ENCODE peak calls at places on chromosomes 2 and 18, in six cellular contexts. P is keratinocyte, S is adrenal gland, T is pancreas, K is GM13976, U is AG04449. Y is an unnamed sample.
A peak's percentile ranks its signal among the peaks of the same experiment; 100 is the strongest.

GRCh38 chr2:191582355-191582754 is 95.6 kb upstream of the NABP1 start:
- DNase-seq in P (peak; percentile 56), S (no peak), T (no peak), K (no peak), U (peak; percentile 81), Y (peak; percentile 36)

GRCh38 chr2:96558061-96558460 is 21.5 kb downstream of the ARID5A start:
- DNase-seq in P (no peak), S (no peak), T (no peak), K (no peak), U (no peak), Y (no peak)

GRCh38 chr2:241804326-241805276 is 4.4 kb upstream of the NEU4 start:
- DNase-seq in P (no peak), S (peak; percentile 43), T (peak; percentile 69), K (peak; percentile 62), U (no peak), Y (no peak)

GRCh38 chr2:239769574-239770145 is 255.5 kb downstream of the NDUFA10 start:
- DNase-seq in P (no peak), S (peak; percentile 65), T (peak; percentile 32), K (no peak), U (no peak), Y (no peak)

GRCh38 chr2:20242727-20243377 is 17.9 kb upstream of the SDC1 start:
- DNase-seq in P (no peak), S (no peak), T (peak; percentile 55), K (no peak), U (no peak), Y (no peak)

GRCh38 chr2:172106128-172106961 is 3.6 kb upstream of the DLX2 start:
- DNase-seq in P (no peak), S (no peak), T (peak; percentile 58), K (peak; percentile 69), U (no peak), Y (no peak)

GRCh38 chr2:217434183-217434620 is 568.6 kb downstream of the TNS1 start:
- DNase-seq in P (peak; percentile 88), S (peak; percentile 98), T (peak; percentile 71), K (peak; percentile 78), U (peak; percentile 96), Y (peak; percentile 98)

GRCh38 chr2:37993135-37993534 is 68.0 kb downstream of the RMDN2 start:
- DNase-seq in P (no peak), S (no peak), T (no peak), K (no peak), U (no peak), Y (no peak)

GRCh38 chr2:176122266-176122632 is 270 bp upstream of the HOXD9 start:
- DNase-seq in P (no peak), S (no peak), T (no peak), K (no peak), U (no peak), Y (no peak)

GRCh38 chr2:54669677-54670484 is 53.6 kb upstream of the EML6 start:
- DNase-seq in P (no peak), S (peak; percentile 81), T (no peak), K (no peak), U (peak; percentile 49), Y (no peak)

GRCh38 chr2:207394812-207395534 is 134.8 kb upstream of the CREB1 start:
- DNase-seq in P (peak; percentile 100), S (peak; percentile 56), T (no peak), K (no peak), U (peak; percentile 98), Y (peak; percentile 81)

GRCh38 chr2:88199912-88200682 is 30.0 kb downstream of the THNSL2 start:
- DNase-seq in P (no peak), S (no peak), T (no peak), K (peak; percentile 56), U (no peak), Y (no peak)

GRCh38 chr2:7093376-7093775 is 176.2 kb downstream of the RNF144A start:
- DNase-seq in P (no peak), S (peak; percentile 30), T (no peak), K (no peak), U (no peak), Y (no peak)

GRCh38 chr2:240934701-240935100 is 28.6 kb downstream of the CROCC2 start:
- DNase-seq in P (no peak), S (peak; percentile 34), T (peak; percentile 66), K (no peak), U (no peak), Y (no peak)

GRCh38 chr2:13522917-13523821 is 806.4 kb downstream of the TRIB2 start:
- DNase-seq in P (peak; percentile 23), S (no peak), T (no peak), K (peak; percentile 26), U (no peak), Y (no peak)

GRCh38 chr2:171522804-171523338 is 597 bp downstream of the CYBRD1 start:
- DNase-seq in P (no peak), S (no peak), T (peak; percentile 72), K (peak; percentile 70), U (no peak), Y (no peak)

GRCh38 chr18:13660510-13660909 is 65.8 kb downstream of the FAM210A start:
- DNase-seq in P (no peak), S (no peak), T (no peak), K (no peak), U (no peak), Y (no peak)

GRCh38 chr18:60130289-60130688 is 230.5 kb downstream of the PMAIP1 start:
- DNase-seq in P (no peak), S (no peak), T (no peak), K (no peak), U (no peak), Y (no peak)

GRCh38 chr2:27832396-27832795 is 57.8 kb downstream of the RBKS start:
- DNase-seq in P (no peak), S (no peak), T (no peak), K (no peak), U (peak; percentile 65), Y (no peak)

GRCh38 chr2:200335657-200336056 is 29.2 kb downstream of the SPATS2L start:
- DNase-seq in P (no peak), S (no peak), T (no peak), K (no peak), U (no peak), Y (no peak)

GRCh38 chr18:55575949-55576348 is 12.0 kb downstream of the TCF4 start:
- DNase-seq in P (no peak), S (no peak), T (no peak), K (no peak), U (no peak), Y (no peak)

GRCh38 chr18:55579471-55579870 is 8.5 kb downstream of the TCF4 start:
- DNase-seq in P (no peak), S (no peak), T (no peak), K (no peak), U (no peak), Y (no peak)

GRCh38 chr18:55579888-55580287 is 8.1 kb downstream of the TCF4 start:
- DNase-seq in P (no peak), S (no peak), T (no peak), K (no peak), U (no peak), Y (no peak)

GRCh38 chr18:55575066-55575465 is 12.9 kb downstream of the TCF4 start:
- DNase-seq in P (no peak), S (no peak), T (no peak), K (no peak), U (no peak), Y (no peak)

DNA sequence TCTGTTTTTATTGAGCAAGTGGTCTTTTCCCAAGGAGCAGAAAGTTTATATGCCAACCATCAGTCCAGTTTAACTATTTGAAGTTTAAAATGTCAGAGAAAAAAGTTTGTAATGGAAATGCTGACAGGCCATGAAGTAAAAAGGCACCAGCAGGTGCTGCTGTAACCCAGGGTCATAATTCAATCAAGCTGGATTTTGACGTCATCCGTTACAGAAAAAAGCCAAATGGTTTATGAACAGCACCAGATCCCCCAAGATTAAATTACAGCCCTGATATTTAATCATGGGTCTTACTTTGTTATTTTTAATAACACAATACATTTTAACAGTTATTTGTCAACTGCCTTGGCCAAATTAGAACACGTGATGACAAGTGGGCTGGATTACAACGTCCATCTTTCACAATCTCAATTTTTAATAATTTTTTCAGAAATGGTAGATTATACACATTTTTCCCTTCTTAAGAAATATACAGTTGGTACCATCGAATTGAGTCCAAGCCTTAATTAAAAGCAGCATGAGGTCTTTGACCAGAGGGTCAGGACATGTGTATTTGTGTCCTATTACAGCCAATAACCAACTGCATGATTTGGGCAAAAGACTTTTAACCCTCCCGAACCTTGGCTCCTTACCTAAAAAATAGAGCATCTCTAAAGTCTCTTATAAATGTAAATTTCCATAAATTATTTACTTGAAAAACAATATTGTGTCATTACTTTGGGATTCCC is 10.0 kb downstream of the TCF4 start:
- DNase-seq in P (no peak), S (peak; percentile 62), T (no peak), K (no peak), U (no peak), Y (no peak)
- TF ChIP-seq CTCF in P (peak; percentile 22), S (no peak), T (no peak), K (no peak), U (no peak), Y (no peak)

GRCh38 chr2:104969564-104969963 is 68.3 kb upstream of the MRPS9 start:
- DNase-seq in P (no peak), S (no peak), T (no peak), K (no peak), U (no peak), Y (no peak)

DNA sequence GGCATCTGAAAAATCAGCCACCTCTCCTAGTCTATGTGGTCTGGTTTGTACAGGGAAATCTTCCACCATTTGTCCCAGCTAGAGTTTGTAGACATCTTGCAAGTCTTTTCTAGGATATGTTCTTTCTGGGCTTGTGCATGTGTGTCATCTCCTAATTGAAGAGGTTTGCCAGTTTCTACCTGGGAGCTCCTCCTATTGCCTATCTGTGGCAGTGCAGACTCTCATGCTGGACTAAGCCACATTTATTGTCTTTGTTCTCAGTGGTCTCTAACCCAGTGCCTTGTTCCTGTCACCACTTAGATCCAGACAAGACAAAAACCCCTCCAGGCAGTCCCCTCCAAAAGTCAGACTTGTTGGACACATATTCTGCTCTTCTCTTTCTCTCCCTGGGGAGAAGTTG is 72.0 kb upstream of the MRPS9 start:
- DNase-seq in P (no peak), S (no peak), T (no peak), K (no peak), U (no peak), Y (no peak)
- TF ChIP-seq CTCF in P (no peak), S (no peak), T (no peak), K (no peak), U (no peak), Y (no peak)

GRCh38 chr18:55861266-55861665 is 273.3 kb upstream of the TCF4 start:
- DNase-seq in P (no peak), S (no peak), T (no peak), K (no peak), U (no peak), Y (no peak)
- TF ChIP-seq CTCF in P (peak; percentile 52), S (peak; percentile 41), T (no peak), K (no peak), U (peak; percentile 65), Y (peak; percentile 67)

DNA sequence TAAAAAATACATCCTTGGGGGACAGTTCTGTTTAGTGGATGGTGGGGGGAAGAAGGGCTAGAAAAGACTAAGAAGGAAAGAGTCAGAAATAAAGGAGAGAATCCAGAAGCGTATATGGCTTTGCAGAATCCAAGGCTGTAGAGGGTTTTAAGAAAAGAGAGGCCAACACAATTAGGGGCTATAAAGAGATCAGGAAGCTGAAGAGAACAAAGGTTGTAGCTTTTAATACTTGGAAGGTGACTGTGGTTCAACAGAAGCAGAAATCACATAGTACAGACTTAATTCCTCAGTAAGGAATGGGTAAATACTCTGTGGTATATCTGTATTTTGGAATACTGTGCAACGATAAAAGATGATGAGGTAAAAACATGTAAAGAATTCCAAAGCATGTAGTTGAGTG is 286.4 kb downstream of the AGPS start:
- DNase-seq in P (no peak), S (no peak), T (no peak), K (no peak), U (no peak), Y (no peak)
- TF ChIP-seq CTCF in P (no peak), S (no peak), T (no peak), K (no peak), U (no peak), Y (no peak)

Y was measured in AG04450.